ENCODE peak calls at places on chromosomes 5 and 9, in ten cellular contexts. U, X, B, E, T, W, Z, Y, N and G are unnamed samples.

GRCh38 chr9:33952066-33952465 is 96.6 kb downstream of the UBAP2 start:
- DNase-seq in N (no peak), W (peak; percentile 41), T (no peak), X (no peak), E (no peak), Z (no peak), B (no peak), Y (no peak), U (no peak), G (no peak)

GRCh38 chr9:36914212-36914577 is 119.9 kb downstream of the PAX5 start:
- DNase-seq in E (no peak), Y (no peak), U (no peak), B (no peak), Z (peak; percentile 37), W (no peak), T (no peak), X (no peak), N (no peak), G (no peak)

GRCh38 chr5:86101966-86102365 is 515.8 kb upstream of the COX7C start:
- DNase-seq in X (no peak), U (no peak), Z (no peak), T (no peak), W (no peak), B (no peak), Y (no peak), E (no peak), N (no peak), G (no peak)

GRCh38 chr5:1744393-1745189 is 55.0 kb downstream of the MRPL36 start:
- DNase-seq in U (peak; percentile 28), Z (no peak), Y (no peak), X (no peak), T (no peak), B (no peak), E (no peak), W (no peak), N (no peak), G (no peak)

GRCh38 chr9:134088064-134088725 is 20.4 kb upstream of the BRD3 start:
- DNase-seq in Z (no peak), T (no peak), U (no peak), W (no peak), E (no peak), B (no peak), Y (no peak), N (no peak), X (no peak), G (no peak)

GRCh38 chr5:139654875-139655491 is 6.8 kb downstream of the CXXC5 start:
- DNase-seq in T (no peak), Y (no peak), Z (no peak), E (no peak), U (no peak), X (no peak), W (no peak), B (no peak), N (no peak), G (no peak)

GRCh38 chr9:98639133-98639532 is 69.6 kb downstream of the GABBR2 start:
- DNase-seq in Y (no peak), T (no peak), X (no peak), B (peak; percentile 22), W (no peak), Z (no peak), E (no peak), N (no peak), U (no peak), G (no peak)

GRCh38 chr5:145936401-145937131 is at the start of gene SH3RF2:
- DNase-seq in U (peak; percentile 51), E (no peak), X (no peak), Z (no peak), B (no peak), T (peak; percentile 16), N (peak; percentile 85), Y (peak; percentile 20), W (no peak), G (peak; percentile 82)

GRCh38 chr5:161546463-161547301 is at the start of gene GABRB2:
- DNase-seq in Z (peak; percentile 83), U (peak; percentile 58), Y (no peak), W (peak; percentile 32), N (peak; percentile 2), E (no peak), T (peak; percentile 82), X (peak; percentile 40), B (peak; percentile 69), G (peak; percentile 73)

GRCh38 chr9:17216011-17216410 is 81.2 kb downstream of the CNTLN start:
- DNase-seq in W (no peak), Z (no peak), Y (no peak), X (no peak), U (no peak), E (no peak), N (peak; percentile 3), T (no peak), B (no peak), G (no peak)

GRCh38 chr9:36436909-36437308 is 36.8 kb upstream of the RNF38 start:
- DNase-seq in E (no peak), W (no peak), Z (no peak), U (peak; percentile 73), X (no peak), T (peak; percentile 70), Y (no peak), B (peak; percentile 46), N (no peak), G (no peak)

GRCh38 chr9:106716820-106717219 is 146.1 kb upstream of the ZNF462 start:
- DNase-seq in E (no peak), U (no peak), W (no peak), X (no peak), Z (no peak), N (no peak), Y (no peak), B (no peak), T (no peak), G (no peak)

GRCh38 chr9:110918316-110919054 is 119.8 kb downstream of the LPAR1 start:
- DNase-seq in U (no peak), B (no peak), Z (no peak), N (peak; percentile 65), E (no peak), Y (no peak), X (no peak), T (no peak), W (no peak), G (no peak)

GRCh38 chr9:80233102-80233843 is 661.5 kb downstream of the TLE4 start:
- DNase-seq in U (no peak), W (no peak), Y (no peak), E (no peak), Z (no peak), X (no peak), N (no peak), T (no peak), B (no peak), G (no peak)

GRCh38 chr9:134561427-134562145 is 80.0 kb upstream of the COL5A1 start:
- DNase-seq in U (no peak), E (no peak), W (no peak), Y (no peak), T (no peak), X (no peak), B (no peak), N (no peak), Z (no peak), G (no peak)

GRCh38 chr5:176389114-176389768 is 690 bp downstream of the HIGD2A start:
- DNase-seq in T (no peak), W (no peak), B (no peak), X (peak; percentile 92), Y (no peak), E (no peak), N (no peak), U (no peak), Z (no peak), G (no peak)

GRCh38 chr5:36300181-36300926 is 1.3 kb downstream of the RANBP3L start:
- DNase-seq in U (no peak), E (no peak), W (no peak), B (no peak), N (no peak), Y (no peak), Z (no peak), X (no peak), T (no peak), G (no peak)

GRCh38 chr5:78116167-78116566 is 178.3 kb downstream of the AP3B1 start:
- DNase-seq in W (no peak), Z (no peak), X (no peak), Y (no peak), N (no peak), T (no peak), E (no peak), U (no peak), B (no peak), G (no peak)

GRCh38 chr5:127976991-127977717 is 106.4 kb upstream of the SLC12A2 start:
- DNase-seq in W (no peak), T (no peak), Y (no peak), Z (no peak), B (no peak), E (no peak), N (no peak), X (no peak), U (no peak), G (no peak)

GRCh38 chr9:93089481-93089991 is 6.5 kb upstream of the CARD19 start:
- DNase-seq in X (no peak), B (no peak), W (no peak), Z (no peak), U (peak; percentile 19), Y (peak; percentile 10), N (no peak), E (no peak), T (no peak), G (no peak)

GRCh38 chr5:1479581-1480188 is 34.4 kb upstream of the SLC6A3 start:
- DNase-seq in U (peak; percentile 65), T (peak; percentile 58), B (no peak), Z (no peak), E (peak; percentile 25), Y (peak; percentile 63), W (peak; percentile 52), X (peak; percentile 74), N (no peak), G (peak; percentile 86)

GRCh38 chr5:127012933-127013332 is 17.4 kb downstream of the MARCHF3 start:
- DNase-seq in B (no peak), N (peak; percentile 74), Y (no peak), T (no peak), E (no peak), U (no peak), X (no peak), W (no peak), Z (no peak), G (peak; percentile 51)

GRCh38 chr9:134175808-134176598 is 11.6 kb upstream of the RNU6ATAC start:
- DNase-seq in U (peak; percentile 45), E (no peak), N (no peak), B (no peak), Z (no peak), T (no peak), Y (no peak), X (no peak), W (no peak), G (no peak)

GRCh38 chr9:100573655-100574260 is 4.1 kb upstream of the CAVIN4 start:
- DNase-seq in X (no peak), Y (no peak), T (no peak), W (no peak), U (no peak), E (no peak), B (no peak), Z (no peak), N (peak; percentile 65), G (no peak)

GRCh38 chr5:92505925-92506324 is 1075.1 kb downstream of the NR2F1-AS1 start:
- DNase-seq in X (no peak), N (no peak), Z (peak; percentile 72), T (no peak), Y (no peak), U (no peak), W (no peak), E (no peak), B (no peak), G (no peak)

GRCh38 chr5:151023651-151024050 is 3.3 kb downstream of the GPX3 start:
- DNase-seq in Y (no peak), W (no peak), T (peak; percentile 27), B (no peak), Z (no peak), N (peak; percentile 66), U (peak; percentile 68), E (no peak), X (no peak), G (no peak)

GRCh38 chr5:132298305-132298704 is 4.1 kb downstream of the SLC22A4 start:
- DNase-seq in N (no peak), X (no peak), T (no peak), Z (no peak), Y (no peak), W (peak; percentile 50), B (no peak), E (no peak), U (no peak), G (no peak)

GRCh38 chr9:124859803-124860581 is 1.8 kb downstream of the RPL35 start:
- DNase-seq in Z (no peak), U (no peak), W (no peak), Y (no peak), T (no peak), X (no peak), B (no peak), E (no peak), N (no peak), G (no peak)